ENCODE peak calls at places on chromosomes 11 and 22, in eight cellular contexts. E is thyroid gland; J is cardiac muscle cell; V is CD8-positive, alpha-beta memory T cell; W is CD4-positive, alpha-beta T cell; S is vagina; Q is mesenchymal stem cell; U is PC-3. B is an unnamed sample. For H3K9me3, the result is how much of the 10 kb centered on the place peaks cover.

GRCh38 chr11:86955674-86956522 is 703 bp upstream of the FZD4 start:
- DNase-seq in W (no peak), U (peak), V (no peak), S (no peak), Q (peak), J (peak), E (peak), B (peak)

GRCh38 chr11:6864436-6864835 is 1.6 kb downstream of the OR10A2 start:
- DNase-seq in V (no peak), E (no peak), U (peak), W (no peak), Q (no peak), S (no peak), J (no peak), B (no peak)

GRCh38 chr11:95065336-95065735 is 1.4 kb upstream of the SRSF8 start:
- DNase-seq in Q (no peak), W (no peak), S (no peak), E (no peak), J (no peak), U (no peak), V (no peak), B (no peak)

GRCh38 chr11:24198458-24198857 is 298.4 kb upstream of the LUZP2 start:
- DNase-seq in U (no peak), E (no peak), J (peak), S (no peak), W (no peak), Q (peak), V (no peak), B (no peak)

GRCh38 chr11:118790357-118791014 is 478 bp downstream of the DDX6 start:
- DNase-seq in S (peak), V (peak), Q (peak), U (peak), W (peak), J (peak), E (peak), B (peak)

GRCh38 chr11:64073542-64073941 is 37.8 kb downstream of the FLRT1 start:
- DNase-seq in S (no peak), E (no peak), W (no peak), V (no peak), J (no peak), U (no peak), Q (no peak), B (no peak)

GRCh38 chr11:114128399-114128798 is 68.9 kb downstream of the ZBTB16 start:
- DNase-seq in E (no peak), S (no peak), W (no peak), V (no peak), Q (no peak), J (no peak), U (no peak), B (no peak)

GRCh38 chr22:39171623-39172264 is 19.3 kb upstream of the CBX7 start:
- DNase-seq in Q (no peak), J (no peak), U (no peak), S (no peak), V (no peak), W (no peak), E (no peak), B (no peak)

GRCh38 chr11:43708776-43709175 is 28.2 kb downstream of the HSD17B12 start:
- DNase-seq in U (peak), W (no peak), S (no peak), J (peak), V (no peak), Q (no peak), E (no peak), B (no peak)

GRCh38 chr22:25027959-25028840 is 75.7 kb downstream of the KIAA1671 start:
- DNase-seq in J (peak), U (peak), S (no peak), Q (peak), E (no peak), W (no peak), V (no peak), B (no peak)

DNA sequence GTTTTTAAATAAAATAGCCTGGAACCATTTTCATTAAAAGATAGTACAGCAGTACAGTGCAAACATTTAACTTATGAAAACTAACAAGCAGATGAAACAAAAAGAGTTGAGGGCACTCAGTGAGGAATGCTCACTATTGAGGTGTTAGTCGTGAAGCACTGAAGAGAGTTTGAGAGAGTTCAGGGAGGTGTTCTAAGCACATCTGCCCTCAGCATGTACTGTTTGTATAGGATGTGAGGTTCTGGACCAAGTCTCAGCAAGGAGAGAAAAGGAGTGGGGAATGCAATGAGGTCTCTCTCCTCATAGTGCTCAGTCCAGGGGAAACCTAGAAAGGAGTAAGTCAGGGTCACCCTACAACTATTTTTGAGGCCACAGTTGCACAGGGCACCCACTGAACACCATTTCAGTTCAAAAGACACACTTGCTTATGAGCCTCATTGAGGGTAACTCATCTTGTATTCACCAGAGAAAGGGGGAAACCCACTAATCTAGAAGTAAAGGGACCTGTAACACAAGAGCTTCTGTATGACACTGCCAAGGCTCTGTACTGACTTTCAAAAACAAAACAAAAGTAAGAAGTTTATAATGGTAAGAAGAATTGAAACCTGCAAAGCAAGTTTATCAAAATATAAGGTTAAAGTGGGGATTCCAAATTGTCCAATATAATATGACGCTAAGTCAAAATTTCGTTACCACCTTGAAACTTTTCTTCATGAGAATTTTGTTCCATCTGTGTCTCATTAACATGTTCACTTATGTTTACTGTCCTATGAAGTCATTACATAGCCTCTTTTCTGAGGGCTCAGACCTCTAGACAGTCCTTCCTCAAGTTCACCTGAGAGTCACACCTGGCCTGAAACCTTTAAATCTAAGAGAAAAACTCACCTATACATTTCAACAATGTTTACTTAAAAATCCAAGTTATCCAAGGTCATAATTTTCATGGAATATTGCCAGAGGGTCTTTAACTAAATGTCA is 275.3 kb downstream of the ETS1 start:
- DNase-seq in E (no peak), V (no peak), Q (no peak), U (no peak), J (no peak), S (no peak), W (no peak), B (no peak)
- H3K9me3 ChIP-seq in E (under half), V (under half), Q (under half), U (under half), J (under half), S (under half), W (under half), B (under half)

GRCh38 chr11:130278745-130279144 is 36.0 kb downstream of the ZBTB44 start:
- DNase-seq in E (no peak), W (no peak), S (no peak), Q (no peak), U (no peak), J (peak), V (no peak), B (no peak)

GRCh38 chr11:130278151-130278550 is 36.6 kb downstream of the ZBTB44 start:
- DNase-seq in U (no peak), W (no peak), E (no peak), S (no peak), Q (no peak), V (no peak), J (no peak), B (no peak)

DNA sequence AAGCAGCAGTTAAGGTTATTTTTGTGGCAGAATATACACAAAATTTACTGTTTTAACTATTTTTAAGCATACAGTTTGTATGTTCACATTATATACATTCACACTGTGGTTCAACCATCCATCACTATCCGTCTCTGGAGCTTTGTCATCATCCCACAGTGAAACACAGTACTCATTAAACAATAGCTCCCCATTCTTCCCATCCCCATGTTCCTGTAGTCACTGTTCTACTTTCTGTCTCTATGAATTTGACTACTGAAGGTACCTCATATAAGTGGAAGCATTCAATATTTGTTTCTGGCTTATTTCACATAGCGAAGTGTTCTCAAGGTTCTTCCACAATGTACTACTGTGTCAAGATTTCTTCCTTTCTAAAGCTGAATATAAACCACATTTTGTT is 32.6 kb downstream of the ZBTB44 start:
- DNase-seq in Q (no peak), U (no peak), S (no peak), V (no peak), W (no peak), E (no peak), J (no peak), B (no peak)
- H3K9me3 ChIP-seq in Q (under half), U (under half), S (under half), V (under half), W (under half), E (under half), J (under half), B (under half)

DNA sequence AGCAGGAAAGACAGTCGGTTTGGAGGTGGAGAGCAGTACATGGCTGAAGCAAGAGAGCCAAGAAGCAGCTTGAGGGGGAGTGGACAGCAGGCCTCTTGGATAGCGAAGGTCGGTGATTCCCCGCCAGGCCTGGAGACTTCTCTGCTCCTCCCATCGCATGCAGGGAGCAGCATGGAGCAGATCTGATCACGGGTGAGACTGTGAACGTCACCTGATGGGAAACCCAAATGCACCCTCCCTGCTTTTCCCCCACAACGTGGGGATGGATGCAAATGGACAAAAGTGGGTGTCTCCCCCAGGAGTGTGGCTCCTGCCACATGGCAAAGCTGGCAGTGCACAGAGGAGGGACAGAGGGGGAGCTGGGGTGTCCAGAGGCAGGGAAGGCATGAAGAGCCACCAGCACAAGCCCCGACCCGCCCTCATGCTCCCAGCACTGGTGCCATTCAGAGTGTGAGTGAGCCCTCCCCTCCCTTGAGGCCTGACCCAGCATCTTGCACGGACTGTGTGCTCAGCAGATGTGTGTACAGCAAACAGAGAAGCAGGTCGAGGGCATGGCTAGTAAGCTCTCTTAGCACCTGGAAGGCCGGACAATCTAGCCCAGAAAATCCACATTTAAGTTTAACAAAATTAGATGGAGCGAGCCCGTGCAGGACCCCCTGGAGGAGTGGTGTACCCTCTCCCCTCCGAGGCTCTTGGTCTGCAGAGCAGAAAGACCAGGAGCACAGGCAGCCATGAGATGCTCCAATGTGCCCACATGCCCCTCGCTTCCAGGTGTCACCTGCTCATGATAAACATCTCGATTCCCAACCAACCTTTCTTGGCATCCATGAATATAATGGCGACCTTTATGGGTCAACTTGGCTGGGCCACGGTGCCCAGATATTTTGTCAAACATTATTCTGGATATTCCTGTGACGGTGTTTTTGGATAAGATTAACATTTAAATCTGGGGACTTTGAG is 661.7 kb downstream of the TBC1D22A start:
- DNase-seq in E (no peak), S (peak), J (no peak), U (no peak), W (no peak), V (no peak), Q (no peak), B (no peak)
- H3K9me3 ChIP-seq in E (under half), S (under half), J (under half), U (under half), W (under half), V (under half), Q (under half), B (under half)

DNA sequence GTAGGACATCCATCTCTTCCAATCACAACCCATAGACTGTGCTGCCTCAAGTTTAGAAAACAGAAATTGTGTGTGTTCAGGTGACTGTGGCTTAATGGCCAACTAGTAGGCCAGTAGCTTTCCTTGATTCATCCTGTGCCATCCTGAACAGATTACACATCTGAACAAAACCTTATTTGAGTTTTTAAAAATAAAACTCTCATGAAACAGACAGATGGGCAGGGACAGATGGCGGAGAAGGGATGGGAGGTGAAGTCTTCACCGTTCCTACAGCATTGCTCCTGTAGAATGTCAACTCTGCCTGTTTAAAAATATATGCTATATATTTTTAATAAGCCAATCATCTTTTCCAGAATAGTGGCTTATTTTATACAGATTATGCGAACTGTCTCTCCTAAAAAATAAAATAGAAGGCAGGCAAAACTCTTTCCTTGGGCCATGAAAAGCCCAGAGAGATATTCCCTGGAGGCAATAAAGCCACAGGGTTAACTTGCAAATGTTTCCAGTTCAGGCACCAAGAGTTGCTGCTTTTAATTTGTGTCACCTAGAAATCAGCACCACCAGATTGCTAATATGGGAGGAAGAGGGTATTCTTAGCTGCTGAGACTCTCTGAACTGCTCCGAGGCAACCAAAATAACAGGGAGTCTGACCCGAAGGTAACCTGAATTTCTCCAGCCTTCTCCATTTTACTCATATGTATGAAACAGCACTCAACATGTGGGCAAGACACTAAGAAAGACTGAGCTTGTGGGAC is 861.2 kb downstream of the OPCML start:
- DNase-seq in W (no peak), J (no peak), U (no peak), S (no peak), Q (no peak), E (no peak), V (no peak), B (no peak)
- H3K9me3 ChIP-seq in W (under half), J (under half), U (under half), S (under half), Q (under half), E (under half), V (under half), B (under half)

GRCh38 chr22:48251629-48252028 is 1489.2 kb downstream of the TBC1D22A start:
- DNase-seq in V (no peak), E (no peak), U (no peak), Q (no peak), S (no peak), J (no peak), W (no peak), B (no peak)

GRCh38 chr22:48248901-48249455 is 1486.5 kb downstream of the TBC1D22A start:
- DNase-seq in W (no peak), U (no peak), J (no peak), E (no peak), S (no peak), V (no peak), Q (no peak), B (no peak)

GRCh38 chr22:48249721-48250268 is 1487.3 kb downstream of the TBC1D22A start:
- DNase-seq in Q (no peak), S (no peak), V (no peak), U (no peak), W (no peak), J (no peak), E (no peak), B (no peak)

GRCh38 chr22:48250937-48251530 is 1488.6 kb downstream of the TBC1D22A start:
- DNase-seq in J (no peak), S (no peak), W (no peak), U (no peak), Q (no peak), E (no peak), V (no peak), B (no peak)

GRCh38 chr22:48250286-48250895 is 1487.9 kb downstream of the TBC1D22A start:
- DNase-seq in W (no peak), U (no peak), S (no peak), V (no peak), J (no peak), Q (no peak), E (no peak), B (no peak)
- H3K9me3 ChIP-seq in W (under half), U (under half), S (under half), V (under half), J (under half), Q (under half), E (under half), B (under half)

GRCh38 chr22:47295226-47295901 is 532.9 kb downstream of the TBC1D22A start:
- DNase-seq in W (no peak), Q (no peak), E (no peak), U (no peak), J (no peak), V (no peak), S (peak), B (no peak)
- H3K9me3 ChIP-seq in W (under half), Q (under half), E (under half), U (under half), J (under half), V (under half), S (under half), B (under half)